ENCODE peak calls at places on chromosome 13, in four cellular contexts. One of them, this sample, is unnamed.

GRCh38 chr13:74795526-74795925 is 661.3 kb upstream of the KLF12 start:
- DNase-seq in T-cell: no peak
- DNase-seq in activated naive CD4-positive, alpha-beta T cell treated with anti-CD3 and anti-CD28 coated beads, Interleukin-2, amount 10 ng/mL, durations not matched to agents 7 days and 5 days: no peak
- DNase-seq in left cardiac atrium: no peak
- DNase-seq in this sample: no peak

GRCh38 chr13:83168575-83168974 is 713.7 kb downstream of the SLITRK1 start:
- DNase-seq in T-cell: no peak
- DNase-seq in activated naive CD4-positive, alpha-beta T cell treated with anti-CD3 and anti-CD28 coated beads, Interleukin-2, amount 10 ng/mL, durations not matched to agents 7 days and 5 days: no peak
- DNase-seq in left cardiac atrium: no peak
- DNase-seq in this sample: no peak

GRCh38 chr13:76293751-76294150 is 592.5 kb downstream of the KCTD12 start:
- DNase-seq in T-cell: no peak
- DNase-seq in activated naive CD4-positive, alpha-beta T cell treated with anti-CD3 and anti-CD28 coated beads, Interleukin-2, amount 10 ng/mL, durations not matched to agents 7 days and 5 days: no peak
- DNase-seq in left cardiac atrium: no peak
- DNase-seq in this sample: peak

GRCh38 chr13:28558126-28558525 is 63.2 kb upstream of the FLT1 start:
- DNase-seq in T-cell: no peak
- DNase-seq in activated naive CD4-positive, alpha-beta T cell treated with anti-CD3 and anti-CD28 coated beads, Interleukin-2, amount 10 ng/mL, durations not matched to agents 7 days and 5 days: no peak
- DNase-seq in left cardiac atrium: no peak
- DNase-seq in this sample: peak

GRCh38 chr13:64684685-64685431 is 2545.3 kb downstream of the PCDH9 start:
- DNase-seq in T-cell: no peak
- DNase-seq in activated naive CD4-positive, alpha-beta T cell treated with anti-CD3 and anti-CD28 coated beads, Interleukin-2, amount 10 ng/mL, durations not matched to agents 7 days and 5 days: no peak
- DNase-seq in left cardiac atrium: no peak
- DNase-seq in this sample: no peak

GRCh38 chr13:75636339-75637095 is 387 bp downstream of the LMO7 start:
- DNase-seq in T-cell: peak
- DNase-seq in activated naive CD4-positive, alpha-beta T cell treated with anti-CD3 and anti-CD28 coated beads, Interleukin-2, amount 10 ng/mL, durations not matched to agents 7 days and 5 days: peak
- DNase-seq in left cardiac atrium: peak
- DNase-seq in this sample: no peak

GRCh38 chr13:82800391-82800790 is 1081.9 kb downstream of the SLITRK1 start:
- DNase-seq in T-cell: no peak
- DNase-seq in activated naive CD4-positive, alpha-beta T cell treated with anti-CD3 and anti-CD28 coated beads, Interleukin-2, amount 10 ng/mL, durations not matched to agents 7 days and 5 days: no peak
- DNase-seq in left cardiac atrium: no peak
- DNase-seq in this sample: peak

GRCh38 chr13:60396008-60396782 is 825 bp upstream of the TDRD3 start:
- DNase-seq in T-cell: peak
- DNase-seq in activated naive CD4-positive, alpha-beta T cell treated with anti-CD3 and anti-CD28 coated beads, Interleukin-2, amount 10 ng/mL, durations not matched to agents 7 days and 5 days: peak
- DNase-seq in left cardiac atrium: peak
- DNase-seq in this sample: peak

GRCh38 chr13:20069956-20070355 is 90.9 kb downstream of the GJA3 start:
- DNase-seq in T-cell: no peak
- DNase-seq in activated naive CD4-positive, alpha-beta T cell treated with anti-CD3 and anti-CD28 coated beads, Interleukin-2, amount 10 ng/mL, durations not matched to agents 7 days and 5 days: no peak
- DNase-seq in left cardiac atrium: no peak
- DNase-seq in this sample: peak

This sample was measured in BJ.